ENCODE peak calls at places on chromosome X, in seven cellular contexts. Z, S, R, V, H, J and I are unnamed samples.

GRCh38 chrX:139020793-139021192 is 309.3 kb upstream of the FGF13 start:
- DNase-seq in S (no peak), H (no peak), Z (no peak), J (no peak), R (no peak), V (no peak), I (no peak)

GRCh38 chrX:150450519-150451177 is 87.5 kb downstream of the MAMLD1 start:
- DNase-seq in V (no peak), S (no peak), R (no peak), H (no peak), Z (no peak), J (no peak), I (no peak)

GRCh38 chrX:71215335-71215912 is 7.6 kb upstream of the GJB1 start:
- DNase-seq in J (no peak), V (no peak), S (no peak), R (no peak), Z (no peak), H (no peak), I (no peak)

GRCh38 chrX:13081385-13082285 is 37.2 kb upstream of the FAM9C start:
- DNase-seq in J (no peak), S (no peak), R (no peak), V (no peak), Z (no peak), H (no peak), I (no peak)

GRCh38 chrX:153334654-153335295 is 822 bp downstream of the ZNF275 start:
- DNase-seq in J (no peak), S (no peak), R (no peak), Z (no peak), H (no peak), V (no peak), I (peak; percentile 52)

GRCh38 chrX:96841325-96841724 is 42.4 kb upstream of the RPA4 start:
- DNase-seq in R (no peak), Z (no peak), V (no peak), J (no peak), S (no peak), H (no peak), I (no peak)

GRCh38 chrX:23554304-23554703 is 113.0 kb upstream of the PRDX4 start:
- DNase-seq in V (no peak), S (peak; percentile 4), J (peak; percentile 64), Z (peak; percentile 5), H (no peak), R (no peak), I (no peak)

GRCh38 chrX:40855411-40855810 is 120.1 kb upstream of the MED14 start:
- DNase-seq in H (no peak), V (no peak), Z (no peak), S (no peak), R (no peak), J (no peak), I (no peak)

GRCh38 chrX:47751670-47752069 is 85.0 kb upstream of the ZNF81 start:
- DNase-seq in S (no peak), R (peak; percentile 35), V (no peak), H (no peak), J (peak; percentile 65), Z (no peak), I (no peak)

GRCh38 chrX:21798677-21799219 is 40.7 kb upstream of the MBTPS2 start:
- DNase-seq in R (no peak), V (no peak), J (no peak), Z (no peak), S (peak; percentile 9), H (no peak), I (no peak)

GRCh38 chrX:20637351-20637750 is 370.6 kb upstream of the RPS6KA3 start:
- DNase-seq in S (no peak), Z (no peak), J (no peak), H (no peak), R (no peak), V (no peak), I (no peak)

GRCh38 chrX:15170927-15171326 is 99.0 kb downstream of the ASB9 start:
- DNase-seq in Z (no peak), J (no peak), V (no peak), H (no peak), S (no peak), R (no peak), I (no peak)

GRCh38 chrX:104195489-104196084 is 29.3 kb downstream of the FAM199X start:
- DNase-seq in V (no peak), J (peak; percentile 56), H (no peak), R (no peak), Z (no peak), S (peak; percentile 4), I (no peak)

GRCh38 chrX:45735571-45735970 is 534.9 kb upstream of the DIPK2B start:
- DNase-seq in H (no peak), S (no peak), Z (no peak), R (no peak), V (no peak), J (no peak), I (no peak)

GRCh38 chrX:122196338-122196737 is 987.7 kb upstream of the GRIA3 start:
- DNase-seq in R (no peak), H (no peak), V (no peak), S (no peak), J (no peak), Z (no peak), I (no peak)

GRCh38 chrX:23783569-23784486 is 855 bp downstream of the SAT1 start:
- DNase-seq in Z (no peak), J (no peak), S (no peak), R (no peak), H (no peak), V (no peak), I (no peak)

GRCh38 chrX:121389976-121390709 is 342.7 kb downstream of the GLUD2 start:
- DNase-seq in H (no peak), R (no peak), J (no peak), V (no peak), S (no peak), Z (peak; percentile 2), I (no peak)

GRCh38 chrX:32987139-32987538 is 224.2 kb downstream of the DMD start:
- DNase-seq in J (peak; percentile 84), S (no peak), V (no peak), Z (no peak), R (no peak), H (no peak), I (no peak)

GRCh38 chrX:153946910-153947769 is 2.7 kb upstream of the RENBP start:
- DNase-seq in H (peak; percentile 71), R (peak; percentile 82), S (peak; percentile 72), V (peak; percentile 43), J (peak; percentile 78), Z (no peak), I (no peak)

GRCh38 chrX:25531096-25531495 is 515.3 kb upstream of the ARX start:
- DNase-seq in V (no peak), H (no peak), J (no peak), Z (no peak), S (no peak), R (no peak), I (no peak)

GRCh38 chrX:131977619-131978018 is 45.5 kb upstream of the STK26 start:
- DNase-seq in R (no peak), Z (no peak), H (no peak), V (no peak), S (no peak), J (no peak), I (no peak)

GRCh38 chrX:38089173-38089982 is 83.0 kb downstream of the SYTL5 start:
- DNase-seq in V (no peak), Z (no peak), S (no peak), J (no peak), R (no peak), H (no peak), I (no peak)
- TF ChIP-seq CTCF in V (no peak), Z (no peak), S (no peak), J (no peak), R (no peak), H (no peak), I (no peak)

GRCh38 chrX:124737771-124738170 is 391.4 kb downstream of the SH2D1A start:
- DNase-seq in H (no peak), S (no peak), R (no peak), V (no peak), J (peak; percentile 6), Z (no peak), I (no peak)

GRCh38 chrX:124736553-124737240 is 390.3 kb downstream of the SH2D1A start:
- DNase-seq in Z (no peak), S (no peak), R (no peak), J (no peak), H (no peak), V (no peak), I (no peak)
- TF ChIP-seq CTCF in Z (no peak), S (no peak), R (no peak), J (no peak), H (no peak), V (no peak), I (no peak)

GRCh38 chrX:69104756-69105434 is 60.4 kb downstream of the PJA1 start:
- DNase-seq in S (no peak), R (no peak), J (no peak), Z (no peak), V (no peak), H (no peak), I (peak; percentile 54)

GRCh38 chrX:69107747-69108410 is 57.4 kb downstream of the PJA1 start:
- DNase-seq in H (no peak), R (no peak), Z (no peak), J (peak; percentile 30), S (no peak), V (no peak), I (no peak)

GRCh38 chrX:69107231-69107739 is 58.0 kb downstream of the PJA1 start:
- DNase-seq in Z (no peak), V (no peak), H (no peak), J (peak; percentile 74), R (peak; percentile 43), S (no peak), I (no peak)

GRCh38 chrX:69109706-69110635 is 55.3 kb downstream of the PJA1 start:
- DNase-seq in Z (no peak), V (no peak), S (peak; percentile 71), J (no peak), H (no peak), R (no peak), I (no peak)

DNA sequence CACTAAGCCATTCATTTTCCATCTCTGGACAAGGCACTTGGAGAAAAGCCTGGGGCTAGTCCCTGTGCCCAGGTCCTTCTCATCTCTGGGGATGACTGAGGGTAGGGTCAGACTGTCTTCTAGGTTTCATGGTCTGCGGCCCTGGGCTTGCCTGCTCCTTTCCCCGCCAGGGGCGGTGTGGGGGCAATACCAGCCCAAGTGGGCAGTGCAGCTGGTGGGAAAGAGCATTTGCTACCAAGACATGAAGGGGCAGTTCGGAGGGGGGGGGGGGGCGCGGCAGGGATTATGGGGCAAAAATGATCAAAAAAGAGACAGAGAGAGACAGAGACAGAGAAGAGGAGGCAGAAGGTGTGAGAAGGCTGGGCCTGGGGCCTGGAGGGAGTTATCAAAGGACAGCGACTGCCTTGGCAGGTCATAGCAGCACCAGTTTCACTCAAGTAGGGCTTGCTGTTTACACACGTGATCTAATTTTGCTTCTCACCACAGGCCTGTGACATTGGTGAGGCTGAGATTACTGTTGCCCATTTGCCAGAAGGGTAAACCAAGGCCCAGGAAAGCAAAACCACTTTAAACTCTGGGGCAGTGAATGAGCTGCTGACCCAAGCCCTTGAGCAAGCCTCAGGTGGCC is 56.1 kb downstream of the PJA1 start:
- DNase-seq in J (no peak), Z (no peak), S (no peak), R (no peak), V (no peak), H (no peak), I (no peak)
- TF ChIP-seq CTCF in J (no peak), Z (no peak), S (no peak), R (no peak), V (no peak), H (no peak), I (no peak)

DNA sequence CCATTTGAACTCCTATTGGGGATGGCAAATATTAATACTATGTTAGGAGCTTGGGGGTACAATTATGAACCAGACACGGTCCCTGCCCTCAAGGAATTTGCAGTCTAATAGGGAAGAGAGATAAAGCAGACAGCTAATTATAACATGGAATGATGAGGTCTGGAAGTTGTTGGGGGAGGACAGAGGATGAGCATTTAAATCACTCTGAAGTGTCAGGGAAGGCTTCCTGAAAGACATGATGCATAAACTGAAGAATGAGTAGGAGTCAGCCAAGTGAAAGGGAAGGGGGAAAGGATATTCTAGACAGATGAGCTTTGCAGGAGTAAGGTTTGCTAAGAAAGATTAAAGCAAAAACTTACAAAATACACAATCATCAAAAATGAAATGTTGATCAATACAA is 15.9 kb downstream of the PLAC1 start:
- DNase-seq in Z (no peak), V (no peak), R (no peak), S (no peak), J (no peak), H (no peak), I (no peak)
- TF ChIP-seq CTCF in Z (no peak), V (no peak), R (no peak), S (no peak), J (no peak), H (no peak), I (no peak)